ENCODE peak calls at places on chromosomes 7 and 10, in six cellular contexts. H is A549, J is GM12878, E is K562, A is HepG2, W is H1. L is an unnamed sample.

GRCh38 chr10:66322777-66323176 is 603.1 kb upstream of the LRRTM3 start:
- DNase-seq in H (no peak), J (no peak), E (no peak), A (no peak), W (no peak), L (no peak)

GRCh38 chr10:127024655-127025054 is 119.4 kb downstream of the DOCK1 start:
- DNase-seq in H (no peak), J (no peak), E (no peak), A (no peak), W (no peak), L (no peak)

GRCh38 chr7:47454066-47454950 is 127.6 kb downstream of the TNS3 start:
- DNase-seq in H (no peak), J (no peak), E (no peak), A (no peak), W (no peak), L (no peak)

GRCh38 chr7:127907638-127908040 is 123.6 kb downstream of the LRRC4 start:
- DNase-seq in H (no peak), J (no peak), E (peak; percentile 37), A (peak; percentile 83), W (no peak), L (no peak)

GRCh38 chr7:31997423-31997822 is 72.8 kb downstream of the PDE1C start:
- DNase-seq in H (no peak), J (no peak), E (no peak), A (no peak), W (no peak), L (no peak)

GRCh38 chr10:127012769-127013152 is 107.5 kb downstream of the DOCK1 start:
- DNase-seq in H (no peak), J (no peak), E (no peak), A (no peak), W (no peak), L (no peak)

GRCh38 chr7:63071396-63071795 is 927.3 kb upstream of the ZNF722 start:
- DNase-seq in H (no peak), J (no peak), E (no peak), A (no peak), W (no peak), L (no peak)

GRCh38 chr7:74039337-74039736 is 11.4 kb downstream of the ELN start:
- DNase-seq in H (no peak), J (no peak), E (no peak), A (no peak), W (no peak), L (no peak)

GRCh38 chr10:53314856-53315255 is 542.3 kb upstream of the MBL2 start:
- DNase-seq in H (peak; percentile 11), J (no peak), E (no peak), A (no peak), W (no peak), L (no peak)

GRCh38 chr7:92633211-92633906 is 43.2 kb upstream of the FAM133B start:
- DNase-seq in H (peak; percentile 79), J (no peak), E (peak; percentile 31), A (peak; percentile 87), W (no peak), L (no peak)
- TF ChIP-seq CHD2 in H (no peak), J (no peak), E (no peak), A (no peak), W (no peak), L (no peak)

GRCh38 chr7:95201718-95202117 is 122.6 kb downstream of the PON1 start:
- DNase-seq in H (no peak), J (no peak), E (no peak), A (no peak), W (no peak), L (no peak)
- TF ChIP-seq CHD2 in H (no peak), J (no peak), E (no peak), A (no peak), W (no peak), L (no peak)

GRCh38 chr7:35828817-35829216 is 28.0 kb downstream of the SEPTIN7 start:
- DNase-seq in H (no peak), J (no peak), E (peak; percentile 12), A (no peak), W (no peak), L (no peak)

GRCh38 chr7:35825984-35826383 is 25.1 kb downstream of the SEPTIN7 start:
- DNase-seq in H (no peak), J (no peak), E (no peak), A (no peak), W (no peak), L (no peak)

GRCh38 chr7:35826751-35827150 is 25.9 kb downstream of the SEPTIN7 start:
- DNase-seq in H (no peak), J (no peak), E (no peak), A (no peak), W (no peak), L (no peak)

GRCh38 chr7:35831208-35831607 is 30.4 kb downstream of the SEPTIN7 start:
- DNase-seq in H (no peak), J (no peak), E (no peak), A (peak; percentile 44), W (no peak), L (no peak)
- TF ChIP-seq CHD2 in H (no peak), J (no peak), E (no peak), A (no peak), W (no peak), L (no peak)

GRCh38 chr7:17401806-17402627 is 103.6 kb downstream of the AHR start:
- DNase-seq in H (no peak), J (peak; percentile 78), E (no peak), A (no peak), W (no peak), L (no peak)
- TF ChIP-seq CHD2 in H (no peak), J (peak; percentile 30), E (no peak), A (no peak), W (no peak), L (no peak)

GRCh38 chr10:10213237-10213636 is 804.4 kb upstream of the CELF2 start:
- DNase-seq in H (no peak), J (no peak), E (no peak), A (no peak), W (no peak), L (no peak)
- TF ChIP-seq CHD2 in H (no peak), J (no peak), E (no peak), A (no peak), W (no peak), L (no peak)

GRCh38 chr10:103507235-103508191 is 14.0 kb downstream of the NEURL1 start:
- DNase-seq in H (no peak), J (no peak), E (no peak), A (no peak), W (no peak), L (peak; percentile 66)
- TF ChIP-seq CHD2 in H (no peak), J (no peak), E (no peak), A (no peak), W (no peak), L (no peak)

GRCh38 chr7:110007316-110007910 is 1083.5 kb upstream of the LRRN3 start:
- DNase-seq in H (no peak), J (no peak), E (no peak), A (no peak), W (no peak), L (no peak)

GRCh38 chr7:110010379-110010778 is 1080.5 kb upstream of the LRRN3 start:
- DNase-seq in H (no peak), J (no peak), E (no peak), A (peak; percentile 1), W (no peak), L (no peak)
- TF ChIP-seq CHD2 in H (no peak), J (no peak), E (no peak), A (no peak), W (no peak), L (no peak)

DNA sequence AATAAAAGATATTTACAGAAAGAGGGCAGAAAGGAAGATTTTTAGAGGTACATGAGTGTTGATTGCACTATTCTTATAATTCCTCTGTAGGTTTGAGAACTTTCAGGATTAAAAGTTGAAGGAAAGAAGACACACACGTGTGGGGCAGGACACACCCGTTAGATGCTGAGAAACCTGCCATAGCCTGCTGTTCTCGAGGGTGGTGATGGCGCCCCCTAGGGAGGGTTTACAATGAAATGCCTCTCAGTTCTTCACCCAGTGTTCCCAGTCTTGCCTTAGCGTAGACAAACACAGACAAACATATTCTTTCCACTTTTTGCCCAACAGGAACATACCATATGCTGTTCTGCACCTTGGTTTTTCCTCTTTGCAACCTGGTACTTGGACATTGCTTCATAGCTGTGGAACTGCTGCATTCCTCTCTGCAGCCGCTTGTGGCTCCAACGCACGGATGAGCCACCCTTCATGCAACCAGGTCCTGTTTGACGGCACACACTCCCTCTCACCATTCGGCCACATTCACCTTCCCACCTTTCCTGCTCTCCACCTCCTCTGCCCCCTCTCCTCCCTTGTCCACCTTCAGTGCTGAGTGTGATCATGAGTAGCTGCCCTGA is 23.3 kb upstream of the HSPA12A start:
- DNase-seq in H (no peak), J (no peak), E (peak; percentile 55), A (no peak), W (no peak), L (no peak)
- TF ChIP-seq CHD2 in H (no peak), J (no peak), E (no peak), A (no peak), W (no peak), L (no peak)

GRCh38 chr7:139094596-139094995 is 14.9 kb downstream of the ZC3HAV1 start:
- DNase-seq in H (no peak), J (no peak), E (no peak), A (no peak), W (no peak), L (no peak)
- TF ChIP-seq CHD2 in H (no peak), J (peak; percentile 9), E (no peak), A (no peak), W (no peak), L (no peak)

DNA sequence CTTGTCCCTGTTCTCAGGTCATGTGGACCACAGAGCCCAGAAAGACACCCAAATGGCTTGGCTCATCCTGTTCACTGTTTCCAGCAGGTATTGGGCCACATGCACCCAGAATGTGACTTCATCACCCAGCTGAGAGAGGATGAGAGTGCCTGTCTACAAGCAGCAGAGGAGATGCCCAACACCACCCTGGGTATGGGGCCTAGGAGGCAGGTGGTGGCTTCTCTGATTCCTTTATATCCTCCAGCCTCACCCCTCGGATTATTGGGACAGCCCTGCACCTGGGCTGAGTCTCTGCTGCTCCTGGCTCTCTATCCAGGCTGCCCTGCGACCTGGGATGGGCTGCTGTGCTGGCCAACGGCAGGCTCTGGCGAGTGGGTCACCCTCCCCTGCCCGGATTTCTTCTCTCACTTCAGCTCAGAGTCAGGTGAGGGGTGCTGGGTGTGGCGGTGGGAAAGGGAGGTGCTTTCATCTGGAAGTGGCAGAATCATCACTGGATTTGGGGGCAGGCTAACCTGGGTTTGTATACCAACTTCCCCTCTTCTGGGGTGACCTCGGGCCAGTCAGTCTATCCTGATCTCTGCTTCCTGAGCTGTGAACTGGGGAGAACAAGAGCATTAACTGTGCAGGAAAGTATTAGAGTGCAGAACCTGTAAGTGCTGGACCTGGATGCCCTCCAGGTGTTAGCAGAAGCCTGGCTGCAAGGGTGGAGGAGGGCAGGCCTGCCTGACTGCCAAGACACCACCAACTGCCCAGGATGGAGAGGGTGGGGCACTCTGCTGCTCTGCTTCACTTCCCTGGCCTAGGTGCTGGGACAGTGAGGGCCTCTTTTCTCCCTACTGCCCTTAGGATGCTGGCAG is 5.2 kb downstream of the GHRHR start:
- DNase-seq in H (no peak), J (no peak), E (no peak), A (no peak), W (no peak), L (peak; percentile 8)
- TF ChIP-seq CHD2 in H (no peak), J (no peak), E (no peak), A (no peak), W (no peak), L (no peak)